ENCODE peak calls at places on chromosomes 4 and X, in four cellular contexts. B is GM12878, L is HEK293T, N is HepG2. X is an unnamed sample.
A peak's percentile ranks its signal among the peaks of the same experiment; 100 is the strongest.

GRCh38 chrX:148588649-148589310 is 88.4 kb downstream of the AFF2 start:
- DNase-seq in B (no peak), L (no peak), N (no peak), X (no peak)

GRCh38 chr4:17721496-17722360 is 59.7 kb downstream of the FAM184B start:
- DNase-seq in N (no peak), B (no peak), L (no peak), X (no peak)

GRCh38 chr4:187996502-187997177 is 1.1 kb downstream of the ZFP42 start:
- DNase-seq in N (no peak), B (no peak), L (no peak), X (no peak)

GRCh38 chr4:19005211-19005610 is 983.7 kb upstream of the LCORL start:
- DNase-seq in L (no peak), N (no peak), B (no peak), X (no peak)

GRCh38 chr4:55184600-55185523 is 59.5 kb upstream of the KDR start:
- DNase-seq in L (peak; percentile 16), B (no peak), N (peak; percentile 35), X (peak; percentile 31)

GRCh38 chr4:55249476-55249875 is 96.6 kb upstream of the SRD5A3 start:
- DNase-seq in N (no peak), B (no peak), L (no peak), X (no peak)

GRCh38 chrX:27590044-27590443 is at the start of gene DCAF8L2:
- DNase-seq in L (no peak), B (no peak), N (no peak), X (no peak)

GRCh38 chrX:127519323-127519722 is 532.9 kb downstream of the ACTRT1 start:
- DNase-seq in B (no peak), N (no peak), L (no peak), X (no peak)

GRCh38 chrX:17488036-17488435 is 113.0 kb downstream of the NHS start:
- DNase-seq in B (no peak), N (no peak), L (no peak), X (no peak)

GRCh38 chr4:68256284-68256683 is 10.8 kb upstream of the TMPRSS11B start:
- DNase-seq in N (no peak), L (no peak), B (no peak), X (peak; percentile 67)

GRCh38 chr4:93791570-93792195 is 36.9 kb upstream of the ATOH1 start:
- DNase-seq in L (peak; percentile 63), B (no peak), N (peak; percentile 50), X (peak; percentile 70)

GRCh38 chrX:140343226-140343873 is 161.5 kb downstream of the SOX3 start:
- DNase-seq in B (no peak), L (no peak), N (no peak), X (no peak)

GRCh38 chr4:87985097-87985886 is 9.8 kb downstream of the SPP1 start:
- DNase-seq in L (peak; percentile 14), N (peak; percentile 70), B (no peak), X (no peak)

GRCh38 chr4:31039382-31039781 is 319.2 kb downstream of the PCDH7 start:
- DNase-seq in N (no peak), L (no peak), B (no peak), X (no peak)

GRCh38 chr4:145920205-145920604 is 18.4 kb downstream of the ZNF827 start:
- DNase-seq in L (no peak), B (no peak), N (no peak), X (no peak)

GRCh38 chr4:80206541-80207171 is 9.4 kb downstream of the PRDM8 start:
- DNase-seq in N (no peak), B (no peak), L (no peak), X (no peak)

GRCh38 chrX:120315776-120316175 is 4.5 kb upstream of the TMEM255A start:
- DNase-seq in B (no peak), N (no peak), L (no peak), X (no peak)

GRCh38 chrX:107709266-107709795 is 66.3 kb downstream of the TSC22D3 start:
- DNase-seq in B (no peak), L (no peak), N (no peak), X (no peak)

GRCh38 chrX:73913580-73913979 is 350.6 kb downstream of the CHIC1 start:
- DNase-seq in B (no peak), N (peak; percentile 3), L (peak; percentile 55), X (no peak)

GRCh38 chr4:86894465-86894864 is 2.2 kb upstream of the C4orf36 start:
- DNase-seq in N (no peak), B (no peak), L (no peak), X (no peak)
- TF ChIP-seq SP1 in N (no peak), B (no peak), L (no peak), X (no peak)

GRCh38 chr4:5912614-5913019 is 19.7 kb upstream of the CRMP1 start:
- DNase-seq in L (no peak), N (no peak), B (no peak), X (no peak)
- TF ChIP-seq FOXM1 in L (no peak), N (no peak), B (no peak), X (no peak)

GRCh38 chr4:7312691-7313090 is 120.4 kb downstream of the SORCS2 start:
- DNase-seq in N (no peak), L (no peak), B (no peak), X (no peak)

GRCh38 chr4:7313991-7314390 is 120.7 kb downstream of the PSAPL1 start:
- DNase-seq in B (no peak), N (no peak), L (no peak), X (no peak)

GRCh38 chr4:7315286-7315685 is 119.4 kb downstream of the PSAPL1 start:
- DNase-seq in B (no peak), L (no peak), N (no peak), X (no peak)

GRCh38 chr4:7315935-7316334 is 118.8 kb downstream of the PSAPL1 start:
- DNase-seq in L (no peak), N (no peak), B (no peak), X (no peak)

GRCh38 chr4:7313361-7313811 is 121.0 kb downstream of the SORCS2 start:
- DNase-seq in N (no peak), B (no peak), L (no peak), X (no peak)
- TF ChIP-seq SP1 in N (no peak), B (no peak), L (no peak), X (no peak)

GRCh38 chr4:152187693-152188092 is 348.2 kb downstream of the FBXW7 start:
- DNase-seq in N (no peak), B (no peak), L (no peak), X (no peak)
- TF ChIP-seq FOXM1 in N (no peak), B (no peak), L (no peak), X (no peak)

GRCh38 chr4:70903282-70903603 is 1.1 kb downstream of the MOB1B start:
- DNase-seq in L (no peak), N (no peak), B (no peak), X (peak; percentile 90)

GRCh38 chr4:70901607-70901983 is 574 bp upstream of the MOB1B start:
- DNase-seq in N (peak; percentile 17), B (no peak), L (no peak), X (no peak)

GRCh38 chr4:70902577-70903281 is 560 bp downstream of the MOB1B start:
- DNase-seq in L (peak; percentile 46), N (no peak), B (no peak), X (no peak)

DNA sequence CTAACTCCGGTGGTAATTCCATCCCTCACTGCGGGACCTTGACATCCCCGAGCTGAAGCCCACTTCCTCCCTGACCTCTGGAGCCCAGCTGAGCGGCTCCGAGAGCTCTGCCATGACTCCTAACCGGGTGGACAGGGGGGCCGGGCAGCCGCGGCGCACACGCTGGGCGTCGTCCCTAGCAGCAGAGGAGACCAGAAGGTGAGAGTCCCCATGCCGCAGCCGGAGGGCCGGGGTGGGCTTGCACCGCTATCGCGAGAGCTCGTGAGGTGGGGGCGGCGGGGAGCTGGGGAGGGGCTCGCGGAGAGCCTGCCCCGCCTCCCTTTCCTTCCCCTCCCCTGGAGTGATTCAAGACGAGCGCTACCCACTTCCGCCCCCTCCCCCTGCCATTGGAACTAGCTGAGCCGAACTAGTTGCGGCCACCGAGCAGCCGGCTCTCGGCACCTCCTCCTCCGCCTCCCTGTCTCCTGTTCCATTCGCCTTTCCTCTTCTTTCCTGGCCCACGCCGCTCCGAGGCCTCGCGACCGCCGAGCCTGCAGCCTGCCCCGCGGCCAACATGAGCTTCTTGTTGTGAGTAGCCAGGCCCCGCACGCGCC is at the start of gene MOB1B:
- DNase-seq in N (peak; percentile 77), L (peak; percentile 92), B (peak; percentile 34), X (peak; percentile 90)
- TF ChIP-seq SP1 in N (no peak), L (no peak), B (no peak), X (peak; percentile 19)

DNA sequence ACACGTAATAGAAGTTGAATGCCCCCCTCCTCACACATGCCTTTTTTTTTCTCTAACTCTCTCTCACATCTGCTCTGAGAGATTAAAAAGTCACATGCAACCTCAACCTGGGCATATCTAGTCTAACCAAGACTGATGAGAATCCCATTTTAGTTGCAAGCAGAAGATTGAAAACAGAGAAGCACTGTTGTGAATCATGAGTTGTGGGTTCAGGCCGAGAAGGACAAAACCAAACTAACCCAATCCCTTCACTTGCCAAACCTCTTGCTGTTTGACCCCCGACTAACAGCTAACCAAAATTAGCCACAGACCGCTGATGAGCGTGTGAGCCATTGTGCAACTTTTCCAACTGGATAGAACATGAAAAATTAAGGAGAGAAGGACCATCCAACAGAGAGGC is 31.8 kb downstream of the CXCL1 start:
- DNase-seq in B (no peak), N (no peak), L (no peak), X (peak; percentile 35)
- TF ChIP-seq FOXM1 in B (no peak), N (no peak), L (no peak), X (no peak)

GRCh38 chrX:71917621-71918341 is 7.1 kb downstream of the NHSL2 start:
- DNase-seq in B (no peak), N (no peak), L (no peak), X (no peak)
- TF ChIP-seq SP1 in B (no peak), N (no peak), L (no peak), X (no peak)

GRCh38 chr4:168866635-168867034 is 143.4 kb downstream of the CBR4 start:
- DNase-seq in L (no peak), B (no peak), N (no peak), X (no peak)
- TF ChIP-seq FOXM1 in L (no peak), B (no peak), N (no peak), X (no peak)

GRCh38 chr4:100936676-100937390 is 410.5 kb downstream of the PPP3CA start:
- DNase-seq in N (no peak), L (no peak), B (no peak), X (no peak)

GRCh38 chr4:100929753-100930152 is 411.9 kb upstream of the EMCN start:
- DNase-seq in L (no peak), B (no peak), N (no peak), X (no peak)

GRCh38 chr4:100929135-100929534 is 411.3 kb upstream of the EMCN start:
- DNase-seq in B (no peak), L (no peak), N (no peak), X (no peak)

GRCh38 chr4:100935090-100935489 is 412.2 kb downstream of the PPP3CA start:
- DNase-seq in N (no peak), B (no peak), L (peak; percentile 7), X (no peak)

DNA sequence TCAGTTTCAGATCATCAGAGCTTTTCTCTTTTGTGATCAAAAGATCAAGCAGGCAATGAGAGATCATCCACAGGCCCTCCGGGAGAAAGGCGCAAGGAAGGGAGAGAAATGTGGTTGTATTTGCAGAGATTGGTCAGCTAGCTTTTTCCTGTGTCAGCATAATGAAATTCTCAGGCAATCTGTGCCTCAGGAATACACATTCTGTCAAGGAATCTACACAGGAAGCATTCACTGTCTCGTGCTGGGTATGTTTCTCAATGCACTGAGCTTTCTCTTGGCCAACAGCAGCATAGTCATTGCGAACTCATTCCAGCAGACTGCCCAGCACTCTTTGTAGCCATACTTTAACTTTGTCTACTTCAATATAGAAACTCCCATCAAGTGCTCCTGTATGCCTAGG is 413.7 kb downstream of the PPP3CA start:
- DNase-seq in B (no peak), L (no peak), N (no peak), X (no peak)
- TF ChIP-seq SP1 in B (no peak), L (no peak), N (no peak), X (no peak)